ENCODE peak calls at places on chromosomes 5 and 9, in six cellular contexts. N, Z, S, K, L and M are unnamed samples.

GRCh38 chr9:137648396-137648795 is 29.6 kb downstream of the EHMT1 start:
- DNase-seq in S (no peak), N (no peak), L (no peak), Z (peak; percentile 27), K (no peak), M (no peak)

GRCh38 chr9:24245988-24246387 is 299.7 kb downstream of the IZUMO3 start:
- DNase-seq in Z (peak; percentile 49), K (peak; percentile 47), S (no peak), L (no peak), N (peak; percentile 35), M (no peak)

GRCh38 chr5:55668356-55668755 is 43.8 kb downstream of the SLC38A9 start:
- DNase-seq in Z (peak; percentile 81), K (peak; percentile 2), S (no peak), N (no peak), L (no peak), M (no peak)

GRCh38 chr5:32195265-32195664 is 21.1 kb upstream of the GOLPH3 start:
- DNase-seq in S (no peak), N (no peak), K (no peak), Z (no peak), L (no peak), M (no peak)

GRCh38 chr5:150278916-150279315 is 10.7 kb downstream of the CAMK2A start:
- DNase-seq in L (no peak), K (no peak), Z (peak; percentile 49), S (no peak), N (no peak), M (no peak)

GRCh38 chr5:108818613-108819272 is 71.0 kb downstream of the FER start:
- DNase-seq in Z (peak; percentile 50), S (no peak), K (no peak), N (no peak), L (no peak), M (peak; percentile 31)

GRCh38 chr9:75612754-75613153 is 277.7 kb upstream of the PCSK5 start:
- DNase-seq in K (no peak), S (no peak), N (no peak), L (no peak), Z (no peak), M (no peak)

GRCh38 chr5:175444060-175444904 is at the start of gene DRD1:
- DNase-seq in K (no peak), Z (peak; percentile 39), L (peak; percentile 76), N (peak; percentile 85), S (no peak), M (no peak)

GRCh38 chr5:117143381-117143780 is 568.8 kb upstream of the SEMA6A start:
- DNase-seq in Z (peak; percentile 3), L (no peak), N (no peak), S (no peak), K (no peak), M (no peak)

GRCh38 chr9:97237951-97238851 is 69.3 kb upstream of the CCDC180 start:
- DNase-seq in K (peak; percentile 70), Z (peak; percentile 84), L (peak; percentile 94), N (peak; percentile 87), S (peak; percentile 28), M (no peak)

GRCh38 chr9:126499005-126499910 is 114.5 kb upstream of the LMX1B start:
- DNase-seq in S (no peak), Z (peak; percentile 79), K (no peak), L (peak; percentile 71), N (peak; percentile 84), M (no peak)

GRCh38 chr5:141849371-141850182 is 28.6 kb downstream of the PCDH1 start:
- DNase-seq in S (no peak), Z (peak; percentile 92), K (no peak), N (peak; percentile 95), L (peak; percentile 98), M (no peak)

GRCh38 chr5:138668981-138669380 is 84.2 kb upstream of the CTNNA1 start:
- DNase-seq in K (no peak), N (no peak), Z (no peak), S (no peak), L (no peak), M (no peak)

GRCh38 chr9:36400332-36401178 is 486 bp upstream of the RNF38 start:
- DNase-seq in L (peak; percentile 96), Z (peak; percentile 94), K (peak; percentile 68), N (peak; percentile 96), S (no peak), M (peak; percentile 42)

GRCh38 chr9:36399980-36400331 is at the start of gene RNF38:
- DNase-seq in L (no peak), Z (no peak), N (no peak), S (no peak), K (no peak), M (peak; percentile 13)

GRCh38 chr9:36401179-36401740 is 1.2 kb upstream of the RNF38 start:
- DNase-seq in L (no peak), Z (peak; percentile 87), S (no peak), K (peak; percentile 44), N (no peak), M (peak; percentile 19)

GRCh38 chr9:36396985-36397384 is 3.1 kb downstream of the RNF38 start:
- DNase-seq in N (no peak), K (no peak), L (no peak), S (no peak), Z (peak; percentile 36), M (no peak)

GRCh38 chr9:36398745-36399144 is 1.3 kb downstream of the RNF38 start:
- DNase-seq in K (no peak), Z (peak; percentile 68), N (no peak), L (no peak), S (no peak), M (no peak)
- H3K9ac ChIP-seq in K (no peak overlapping the region), Z (peak overlapping the region; percentile 66), N (no peak overlapping the region), L (no peak overlapping the region), S (no peak overlapping the region), M (no peak overlapping the region)

DNA sequence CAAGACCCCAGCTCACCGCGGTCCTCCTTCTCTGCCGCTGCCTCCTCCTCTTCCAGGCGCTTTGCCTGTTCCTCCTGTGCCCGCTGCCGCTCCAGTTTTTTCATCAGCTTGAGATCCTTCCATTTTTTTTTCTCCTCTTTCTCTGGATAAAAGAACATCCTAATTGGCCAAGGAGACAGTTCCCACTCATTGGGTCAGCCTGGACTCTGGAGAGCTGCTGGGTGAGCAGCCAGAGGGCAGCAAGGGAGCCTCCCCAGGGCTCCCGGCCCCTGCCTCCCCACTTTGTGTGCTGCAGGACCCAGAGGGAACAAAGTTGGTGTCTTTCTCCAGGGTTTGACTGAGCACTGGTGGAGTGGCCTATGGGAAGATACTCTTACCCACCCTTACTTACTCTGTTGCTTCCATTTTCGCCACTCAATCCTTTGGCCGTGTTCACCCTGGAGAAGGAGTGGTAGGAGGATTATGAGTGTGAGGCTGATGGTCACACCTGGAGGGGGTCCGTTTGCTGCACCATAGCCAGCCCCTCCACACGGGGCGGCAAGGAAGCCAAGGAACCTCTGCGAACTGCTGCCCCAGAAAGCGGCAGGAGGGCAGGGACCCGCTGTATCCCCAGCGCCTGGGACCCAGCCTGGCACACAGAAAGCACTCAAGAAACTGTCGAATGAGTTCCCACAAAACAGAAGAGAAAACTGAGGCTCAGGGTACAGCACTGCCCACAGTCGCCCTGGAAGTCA is 708 bp downstream of the SPOUT1 start:
- DNase-seq in Z (peak; percentile 6), L (no peak), N (no peak), S (no peak), K (no peak), M (no peak)
- H3K9ac ChIP-seq in Z (peak overlapping the region; percentile 91), L (peak overlapping the region; percentile 65), N (peak overlapping the region; percentile 76), S (peak overlapping the region; percentile 79), K (peak overlapping the region; percentile 98), M (peak overlapping the region; percentile 89)

DNA sequence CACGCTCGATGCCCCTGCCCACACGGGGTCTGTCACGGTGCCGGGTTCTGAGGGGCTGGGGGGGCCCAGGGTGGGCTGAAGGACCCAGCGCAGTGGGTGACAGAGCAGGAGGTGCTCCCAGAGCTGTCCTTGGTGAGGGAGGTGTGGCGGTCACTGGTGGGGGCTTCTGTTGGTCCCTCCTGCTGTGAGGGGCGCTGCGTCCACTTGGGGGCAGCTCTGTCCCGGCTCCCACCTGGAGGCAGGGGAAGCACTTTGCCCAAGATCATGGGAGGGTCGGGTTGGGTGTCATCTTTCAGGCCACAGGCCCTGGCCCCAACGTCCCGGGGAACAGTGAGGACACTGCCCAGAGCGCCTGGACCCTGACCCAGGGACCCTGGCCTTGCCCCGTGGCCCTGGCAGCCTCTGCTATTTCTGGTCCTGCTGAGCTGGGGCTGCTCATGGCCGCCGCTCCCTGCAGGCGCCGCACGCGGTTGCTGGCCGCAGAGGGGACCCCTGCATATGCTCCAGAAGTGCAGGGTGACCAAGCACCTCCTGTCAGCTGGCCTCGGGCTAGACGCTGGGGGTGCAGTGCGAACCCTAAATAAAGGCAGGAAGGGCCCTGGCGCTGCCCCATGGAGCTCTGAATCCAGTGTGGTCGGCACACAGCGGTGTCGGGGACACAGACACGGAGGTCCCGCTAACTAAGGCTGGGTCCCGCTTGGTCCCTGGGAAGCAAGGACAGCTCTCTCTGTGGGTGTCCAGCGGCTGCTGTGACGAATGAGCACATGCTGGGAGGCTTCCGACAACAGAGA is 11.6 kb upstream of the RNU6ATAC start:
- DNase-seq in L (peak; percentile 83), Z (no peak), K (no peak), N (no peak), S (no peak), M (no peak)
- H3K9ac ChIP-seq in L (no peak overlapping the region), Z (no peak overlapping the region), K (peak overlapping the region; percentile 61), N (no peak overlapping the region), S (no peak overlapping the region), M (no peak overlapping the region)

GRCh38 chr5:135577421-135577820 is 1.4 kb downstream of the CXCL14 start:
- DNase-seq in L (no peak), S (no peak), Z (no peak), N (no peak), K (no peak), M (no peak)
- H3K9ac ChIP-seq in L (peak overlapping the region; percentile 83), S (no peak overlapping the region), Z (no peak overlapping the region), N (no peak overlapping the region), K (peak overlapping the region; percentile 59), M (no peak overlapping the region)

GRCh38 chr9:89497978-89498844 is at the start of gene SEMA4D:
- DNase-seq in L (peak; percentile 89), S (no peak), N (peak; percentile 89), K (peak; percentile 57), Z (peak; percentile 55), M (no peak)
- H3K9ac ChIP-seq in L (peak within 1 kb of the TSS; percentile 77), S (peak within 1 kb of the TSS; percentile 73), N (peak within 1 kb of the TSS; percentile 55), K (peak within 1 kb of the TSS; percentile 71), Z (no peak within 1 kb of the TSS), M (peak within 1 kb of the TSS; percentile 71)

DNA sequence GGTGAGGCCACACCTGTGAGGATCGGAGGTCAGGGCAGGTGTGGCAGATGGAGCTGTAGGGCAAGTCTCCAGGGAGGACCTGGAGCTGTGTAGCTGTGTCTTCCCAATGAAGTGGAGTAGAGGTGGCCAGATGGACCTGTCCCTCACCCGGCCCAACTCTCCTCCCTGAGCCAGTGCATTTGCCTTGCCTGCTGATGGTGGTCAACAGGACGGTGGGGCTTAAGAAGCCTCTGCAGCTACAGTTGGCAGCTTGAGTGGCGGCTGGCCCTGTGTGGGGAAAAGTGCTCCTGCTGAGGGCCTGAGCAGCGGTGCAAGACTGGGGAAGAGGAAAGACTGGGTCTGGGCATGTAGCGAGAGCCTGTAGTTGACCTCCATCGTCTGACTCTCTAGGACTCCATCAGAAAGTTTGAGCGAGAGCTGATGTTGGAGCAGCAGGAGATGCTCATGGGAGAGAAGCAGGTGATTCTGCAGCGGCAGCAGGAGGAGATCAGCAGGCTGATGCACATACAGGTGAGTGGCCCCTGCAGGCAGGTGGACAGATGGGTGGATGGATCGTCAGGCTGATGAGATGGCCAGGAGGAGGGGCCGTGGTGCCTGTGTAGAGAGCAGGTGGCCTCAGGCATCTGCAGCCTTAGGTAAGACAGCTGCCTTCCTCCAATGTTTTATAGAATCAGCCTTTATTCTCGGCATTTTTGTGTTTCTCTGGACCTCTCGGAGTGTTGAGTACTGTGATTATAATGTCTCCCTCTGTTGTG is 24.9 kb downstream of the PITX1 start:
- DNase-seq in S (no peak), K (no peak), Z (no peak), L (no peak), N (no peak), M (no peak)
- H3K9ac ChIP-seq in S (no peak overlapping the region), K (no peak overlapping the region), Z (no peak overlapping the region), L (no peak overlapping the region), N (no peak overlapping the region), M (no peak overlapping the region)

GRCh38 chr9:129401623-129402340 is 219.1 kb downstream of the C9orf50 start:
- DNase-seq in S (no peak), Z (no peak), L (peak; percentile 90), K (no peak), N (no peak), M (no peak)
- H3K9ac ChIP-seq in S (peak overlapping the region; percentile 60), Z (peak overlapping the region; percentile 63), L (no peak overlapping the region), K (peak overlapping the region; percentile 74), N (no peak overlapping the region), M (no peak overlapping the region)